ENCODE peak calls at places on chromosome 1, in five cellular contexts. Y, Q, K, X and Z are unnamed samples.

GRCh38 chr1:185338719-185339622 is 21.9 kb upstream of the IVNS1ABP start:
- DNase-seq in Y (no peak), Q (no peak), K (peak), X (no peak), Z (peak)

GRCh38 chr1:59142663-59143487 is 154.0 kb upstream of the FGGY start:
- DNase-seq in Y (no peak), Q (peak), K (no peak), X (peak), Z (no peak)

GRCh38 chr1:60262701-60263100 is 189.1 kb upstream of the C1orf87 start:
- DNase-seq in Y (no peak), Q (no peak), K (no peak), X (no peak), Z (no peak)

GRCh38 chr1:1915911-1916835 is 1.1 kb downstream of the CALML6 start:
- DNase-seq in Y (peak), Q (no peak), K (peak), X (no peak), Z (no peak)

GRCh38 chr1:210445931-210446330 is 117.2 kb downstream of the HHAT start:
- DNase-seq in Y (no peak), Q (no peak), K (no peak), X (no peak), Z (no peak)

GRCh38 chr1:145917595-145917994 is 922 bp downstream of the PEX11B start:
- DNase-seq in Y (no peak), Q (no peak), K (no peak), X (no peak), Z (no peak)

GRCh38 chr1:221431068-221431651 is 310.7 kb downstream of the DUSP10 start:
- DNase-seq in Y (no peak), Q (no peak), K (no peak), X (no peak), Z (no peak)

GRCh38 chr1:6209661-6210605 is 4.0 kb downstream of the RNF207 start:
- DNase-seq in Y (no peak), Q (no peak), K (peak), X (no peak), Z (no peak)

GRCh38 chr1:180560200-180560867 is 1.6 kb downstream of the OVAAL start:
- DNase-seq in Y (peak), Q (no peak), K (peak), X (no peak), Z (no peak)

GRCh38 chr1:180562582-180562981 is 3.8 kb downstream of the OVAAL start:
- DNase-seq in Y (no peak), Q (no peak), K (no peak), X (no peak), Z (no peak)

GRCh38 chr1:180563013-180563827 is 4.5 kb downstream of the OVAAL start:
- DNase-seq in Y (no peak), Q (peak), K (no peak), X (no peak), Z (no peak)

GRCh38 chr1:180558664-180559063 is at the start of gene OVAAL:
- DNase-seq in Y (no peak), Q (no peak), K (no peak), X (no peak), Z (no peak)

DNA sequence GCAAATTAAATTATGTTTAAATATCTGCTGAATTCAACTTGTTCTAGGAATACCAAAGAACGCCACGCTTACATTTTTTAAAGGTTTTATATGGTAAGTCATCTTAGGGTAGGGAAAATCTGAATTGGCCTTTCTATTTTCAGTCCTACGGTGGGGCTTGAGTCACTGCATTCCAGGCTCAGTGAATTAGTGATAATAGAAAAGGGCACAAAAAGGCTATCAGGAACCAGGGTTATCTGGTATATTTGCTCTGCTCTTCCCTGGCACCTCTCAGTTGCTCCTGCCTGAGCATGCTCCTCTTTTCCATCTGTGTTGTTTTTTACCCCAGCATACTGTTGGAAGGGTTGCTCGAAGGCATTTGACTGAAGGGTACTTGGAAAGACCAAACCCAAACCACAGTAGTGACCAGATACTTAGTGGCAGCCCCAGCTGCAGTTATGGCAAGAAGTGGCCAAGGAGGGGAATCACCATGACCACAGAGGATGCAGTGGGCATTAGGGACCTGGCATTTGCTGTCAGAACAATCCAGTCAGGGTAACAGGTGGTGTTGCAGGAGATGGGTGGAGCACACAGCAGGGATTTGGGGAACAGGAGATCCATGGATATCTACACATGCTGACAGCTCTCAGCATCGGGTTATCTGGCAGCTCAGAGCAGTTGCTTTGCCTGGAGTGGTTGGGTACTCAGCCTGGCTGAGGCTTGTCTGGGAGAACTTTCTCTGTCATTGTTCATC is 2.3 kb downstream of the OVAAL start:
- DNase-seq in Y (no peak), Q (no peak), K (no peak), X (no peak), Z (no peak)
- H3K27ac ChIP-seq in Y (no peak), Q (no peak), K (no peak), X (peak), Z (no peak)

GRCh38 chr1:170340259-170340658 is 191.7 kb upstream of the GORAB start:
- DNase-seq in Y (no peak), Q (no peak), K (no peak), X (no peak), Z (no peak)
- H3K27ac ChIP-seq in Y (no peak), Q (no peak), K (no peak), X (no peak), Z (no peak)

DNA sequence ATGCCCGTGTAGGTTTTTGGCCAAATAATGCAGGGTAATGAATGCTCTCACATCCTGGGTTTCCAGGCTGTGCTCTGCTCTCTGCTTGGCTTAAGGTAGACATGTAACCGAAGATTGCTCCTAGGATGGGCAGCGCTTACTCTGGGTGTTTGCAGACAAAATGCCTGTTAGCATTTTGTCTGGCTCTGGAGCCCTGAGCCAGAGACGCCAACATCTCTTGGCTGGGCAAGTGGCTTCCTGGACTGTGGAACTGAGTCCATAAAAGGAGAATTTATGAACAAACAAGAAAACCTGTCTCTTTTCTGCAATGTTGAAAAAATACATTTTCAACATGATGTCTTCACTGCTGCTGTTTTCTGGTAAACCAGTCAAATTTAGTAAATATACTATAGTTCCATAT is 96.0 kb upstream of the TSPAN2 start:
- DNase-seq in Y (no peak), Q (no peak), K (no peak), X (no peak), Z (no peak)
- H3K27ac ChIP-seq in Y (no peak), Q (peak), K (no peak), X (peak), Z (no peak)

GRCh38 chr1:180155202-180155682 is 573 bp downstream of the QSOX1 start:
- DNase-seq in Y (peak), Q (no peak), K (peak), X (no peak), Z (no peak)

GRCh38 chr1:180156201-180156600 is 1.5 kb downstream of the QSOX1 start:
- DNase-seq in Y (no peak), Q (no peak), K (no peak), X (no peak), Z (no peak)

GRCh38 chr1:180157576-180158057 is 2.9 kb downstream of the QSOX1 start:
- DNase-seq in Y (peak), Q (no peak), K (peak), X (no peak), Z (no peak)

GRCh38 chr1:180157108-180157507 is 2.4 kb downstream of the QSOX1 start:
- DNase-seq in Y (no peak), Q (no peak), K (peak), X (no peak), Z (no peak)

DNA sequence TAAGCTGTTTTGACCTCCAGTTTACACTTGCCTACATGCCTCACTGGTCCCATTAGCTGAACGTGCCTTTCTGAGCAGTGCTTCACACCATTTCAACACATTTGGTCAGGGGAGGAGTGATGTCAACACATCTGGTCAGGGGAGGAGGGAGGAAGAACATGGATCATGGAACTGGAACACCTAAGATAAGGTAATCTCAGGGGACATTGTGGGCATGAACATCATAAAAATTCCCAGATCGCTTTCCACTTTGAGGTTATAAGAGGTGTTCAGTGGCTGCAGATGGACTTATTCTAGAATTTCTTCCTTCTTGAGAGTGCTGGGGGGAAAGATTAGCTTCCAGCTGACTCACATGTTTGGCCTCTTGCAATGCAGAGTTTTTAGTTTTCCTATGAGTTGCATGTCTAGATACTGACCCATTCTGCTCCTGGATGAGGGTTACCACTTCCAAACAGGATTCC is 2.0 kb downstream of the QSOX1 start:
- DNase-seq in Y (no peak), Q (no peak), K (no peak), X (no peak), Z (no peak)
- H3K27ac ChIP-seq in Y (peak), Q (no peak), K (peak), X (peak), Z (no peak)

DNA sequence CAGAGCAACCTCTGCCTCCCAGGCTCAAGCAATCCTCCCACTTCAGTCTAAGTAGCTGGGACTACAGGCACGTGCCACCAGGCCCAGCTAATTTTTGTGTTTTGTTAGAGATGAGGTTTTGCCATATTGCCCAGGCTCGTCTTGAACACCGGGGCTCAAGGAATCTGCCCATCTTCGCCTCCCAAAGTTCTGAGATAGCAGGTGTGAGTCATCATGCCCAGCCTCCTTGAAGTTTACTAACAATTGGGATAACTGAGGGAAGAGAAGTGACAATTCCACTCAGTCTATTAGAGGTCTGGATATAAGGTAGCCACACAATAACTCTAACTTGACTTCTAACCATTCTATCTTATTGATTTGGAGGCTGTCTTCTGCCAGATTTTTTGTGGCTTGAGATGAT is 6.3 kb upstream of the RCC1 start:
- DNase-seq in Y (no peak), Q (no peak), K (no peak), X (no peak), Z (no peak)
- H3K27ac ChIP-seq in Y (no peak), Q (peak), K (no peak), X (no peak), Z (no peak)

DNA sequence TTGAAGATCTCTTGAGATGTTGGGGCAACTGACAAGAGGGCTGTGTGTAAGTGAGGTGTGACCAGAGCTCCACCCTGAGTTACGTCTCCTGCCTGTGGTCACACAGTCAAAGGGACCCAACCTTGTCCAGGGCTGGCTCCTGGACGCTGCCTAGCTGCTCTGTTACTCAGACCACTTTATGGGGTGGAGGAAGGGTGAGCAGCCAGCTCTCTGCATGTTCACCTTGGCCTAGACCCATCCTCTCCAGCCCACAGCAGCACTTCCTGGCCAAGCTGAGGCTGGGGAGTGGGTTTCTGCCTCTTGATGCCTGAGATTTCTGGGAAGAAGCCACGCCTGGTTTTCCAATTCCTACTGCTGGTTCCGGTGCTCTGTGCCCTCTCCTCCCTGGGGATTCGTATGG is 24.6 kb downstream of the SLC2A1 start:
- DNase-seq in Y (peak), Q (no peak), K (no peak), X (peak), Z (no peak)
- H3K27ac ChIP-seq in Y (no peak), Q (peak), K (no peak), X (no peak), Z (peak)

GRCh38 chr1:228963795-228964177 is 228.5 kb downstream of the RHOU start:
- DNase-seq in Y (no peak), Q (no peak), K (no peak), X (peak), Z (no peak)
- H3K27ac ChIP-seq in Y (peak), Q (no peak), K (no peak), X (peak), Z (peak)

DNA sequence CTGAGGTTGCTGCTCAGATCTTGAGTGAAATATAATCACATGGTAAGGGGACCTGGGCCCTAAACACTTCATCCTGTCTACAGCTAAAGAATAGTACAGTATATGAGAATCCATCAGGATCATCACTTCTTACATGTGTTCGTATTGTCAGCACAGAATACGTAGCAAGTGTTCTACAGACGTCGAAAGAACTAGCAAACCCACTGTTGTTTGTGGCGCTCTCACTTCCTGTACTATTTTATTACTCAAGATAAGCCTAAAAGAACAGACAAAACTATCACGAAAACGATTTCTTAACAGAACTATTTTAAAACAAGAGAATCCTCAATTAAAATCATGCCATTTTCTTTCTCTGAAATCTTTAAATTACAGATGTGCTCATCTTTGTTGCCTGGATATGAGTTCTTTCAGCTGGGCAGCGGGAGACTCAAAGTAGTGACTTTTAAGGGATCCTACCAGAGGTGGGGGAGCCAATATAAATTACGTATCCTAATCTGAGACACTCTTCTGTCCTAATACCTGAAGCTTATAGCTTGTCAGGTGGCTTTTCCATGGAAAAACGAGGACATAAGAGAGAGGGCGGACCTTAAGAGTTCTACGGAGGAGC is 724 bp downstream of the ST7L start:
- DNase-seq in Y (no peak), Q (no peak), K (no peak), X (no peak), Z (no peak)
- H3K27ac ChIP-seq in Y (peak), Q (peak), K (peak), X (peak), Z (peak)